ENCODE peak calls at places on chromosome 18, in four cellular contexts. X is neuronal stem cell, U is fibroblast of lung, Y is Karpas-422. P is an unnamed sample. For H3K36me3, the result is how much of the 10 kb centered on the place peaks cover.

GRCh38 chr18:25538175-25538922 is 186.4 kb upstream of the ZNF521 start:
- DNase-seq in X (no peak), U (no peak), Y (no peak), P (no peak)

GRCh38 chr18:26071725-26072124 is 18.7 kb downstream of the SS18 start:
- DNase-seq in X (no peak), U (peak), Y (no peak), P (no peak)

GRCh38 chr18:11108956-11109355 is 40.4 kb downstream of the PIEZO2 start:
- DNase-seq in X (no peak), U (no peak), Y (no peak), P (no peak)

GRCh38 chr18:25350561-25351201 is 1.3 kb downstream of the ZNF521 start:
- DNase-seq in X (peak), U (peak), Y (peak), P (peak)

GRCh38 chr18:22694954-22695353 is 238.2 kb upstream of the RBBP8 start:
- DNase-seq in X (no peak), U (peak), Y (no peak), P (no peak)

GRCh38 chr18:38010971-38011370 is 445.4 kb upstream of the CELF4 start:
- DNase-seq in X (no peak), U (no peak), Y (no peak), P (no peak)

GRCh38 chr18:13888317-13888716 is 27.0 kb downstream of the MC2R start:
- DNase-seq in X (no peak), U (no peak), Y (no peak), P (no peak)

GRCh38 chr18:40868110-40868858 is 1086.8 kb upstream of the PIK3C3 start:
- DNase-seq in X (no peak), U (peak), Y (no peak), P (no peak)

GRCh38 chr18:39958876-39959275 is 1996.2 kb upstream of the PIK3C3 start:
- DNase-seq in X (no peak), U (peak), Y (no peak), P (no peak)

GRCh38 chr18:5294618-5295230 is 802 bp downstream of the ZBTB14 start:
- DNase-seq in X (peak), U (peak), Y (peak), P (peak)

GRCh38 chr18:27017901-27018500 is 152.5 kb upstream of the AQP4 start:
- DNase-seq in X (no peak), U (no peak), Y (peak), P (no peak)

GRCh38 chr18:9658111-9658641 is 43.8 kb upstream of the PPP4R1 start:
- DNase-seq in X (no peak), U (no peak), Y (peak), P (no peak)

GRCh38 chr18:9996104-9996503 is 82.3 kb downstream of the VAPA start:
- DNase-seq in X (no peak), U (no peak), Y (no peak), P (no peak)

GRCh38 chr18:54926593-54927297 is 32.5 kb downstream of the CCDC68 start:
- DNase-seq in X (no peak), U (peak), Y (no peak), P (no peak)

GRCh38 chr18:45652703-45653490 is 37.6 kb downstream of the SLC14A2 start:
- DNase-seq in X (no peak), U (peak), Y (no peak), P (no peak)

GRCh38 chr18:55250729-55251128 is 291.5 kb upstream of the CCDC68 start:
- DNase-seq in X (no peak), U (peak), Y (no peak), P (no peak)

GRCh38 chr18:35268811-35269210 is 21.2 kb downstream of the ZSCAN30 start:
- DNase-seq in X (no peak), U (no peak), Y (no peak), P (no peak)

GRCh38 chr18:24076950-24077349 is 61.9 kb upstream of the CABYR start:
- DNase-seq in X (no peak), U (no peak), Y (no peak), P (no peak)

GRCh38 chr18:33711514-33711913 is 133.5 kb downstream of the ASXL3 start:
- DNase-seq in X (no peak), U (peak), Y (no peak), P (no peak)

GRCh38 chr18:78554944-78555608 is 424.5 kb upstream of the SALL3 start:
- DNase-seq in X (no peak), U (no peak), Y (no peak), P (no peak)

GRCh38 chr18:26524002-26524401 is 24.4 kb downstream of the KCTD1 start:
- DNase-seq in X (no peak), U (no peak), Y (no peak), P (no peak)

GRCh38 chr18:40529478-40529877 is 1425.6 kb upstream of the PIK3C3 start:
- DNase-seq in X (no peak), U (peak), Y (no peak), P (no peak)

GRCh38 chr18:65750421-65751144 is at the start of gene CDH7:
- DNase-seq in X (peak), U (peak), Y (no peak), P (no peak)

GRCh38 chr18:10088734-10089133 is 174.9 kb downstream of the VAPA start:
- DNase-seq in X (no peak), U (no peak), Y (no peak), P (no peak)

GRCh38 chr18:54825626-54826344 is 2.5 kb upstream of the RAB27B start:
- DNase-seq in X (no peak), U (no peak), Y (no peak), P (no peak)

GRCh38 chr18:80247403-80247916 is at the start of gene PARD6G:
- DNase-seq in X (peak), U (peak), Y (no peak), P (peak)

GRCh38 chr18:32440478-32440877 is 30.2 kb downstream of the GAREM1 start:
- DNase-seq in X (no peak), U (no peak), Y (no peak), P (no peak)

GRCh38 chr18:31738460-31739407 is 21.9 kb downstream of the SLC25A52 start:
- DNase-seq in X (no peak), U (no peak), Y (peak), P (no peak)

GRCh38 chr18:74244554-74244953 is 47.2 kb downstream of the CYB5A start:
- DNase-seq in X (no peak), U (no peak), Y (peak), P (no peak)
- H3K36me3 ChIP-seq in X (under half), U (under half), Y (under half), P (under half)

DNA sequence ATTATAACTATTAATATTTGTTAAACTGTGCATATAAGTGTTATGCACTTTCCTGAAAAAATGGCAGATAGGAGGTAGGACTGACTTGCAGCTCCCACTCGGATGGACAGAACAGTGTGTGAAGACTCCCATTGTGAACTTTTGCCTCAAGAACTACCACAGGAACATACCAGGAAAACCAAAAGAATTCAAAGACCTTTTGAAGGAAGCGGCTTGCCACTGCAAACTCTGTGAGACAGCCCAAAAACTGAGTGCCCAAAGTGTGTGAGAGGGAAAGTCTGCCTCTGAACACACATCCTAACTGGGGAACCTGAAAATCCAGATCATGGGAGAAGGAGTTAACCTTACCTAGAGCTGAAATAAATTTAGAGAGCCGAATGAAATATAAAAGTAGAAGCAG is 171.0 kb downstream of the ZBTB7C start:
- DNase-seq in X (no peak), U (peak), Y (no peak), P (no peak)
- H3K27ac ChIP-seq in X (no peak), U (no peak), Y (no peak), P (no peak)

DNA sequence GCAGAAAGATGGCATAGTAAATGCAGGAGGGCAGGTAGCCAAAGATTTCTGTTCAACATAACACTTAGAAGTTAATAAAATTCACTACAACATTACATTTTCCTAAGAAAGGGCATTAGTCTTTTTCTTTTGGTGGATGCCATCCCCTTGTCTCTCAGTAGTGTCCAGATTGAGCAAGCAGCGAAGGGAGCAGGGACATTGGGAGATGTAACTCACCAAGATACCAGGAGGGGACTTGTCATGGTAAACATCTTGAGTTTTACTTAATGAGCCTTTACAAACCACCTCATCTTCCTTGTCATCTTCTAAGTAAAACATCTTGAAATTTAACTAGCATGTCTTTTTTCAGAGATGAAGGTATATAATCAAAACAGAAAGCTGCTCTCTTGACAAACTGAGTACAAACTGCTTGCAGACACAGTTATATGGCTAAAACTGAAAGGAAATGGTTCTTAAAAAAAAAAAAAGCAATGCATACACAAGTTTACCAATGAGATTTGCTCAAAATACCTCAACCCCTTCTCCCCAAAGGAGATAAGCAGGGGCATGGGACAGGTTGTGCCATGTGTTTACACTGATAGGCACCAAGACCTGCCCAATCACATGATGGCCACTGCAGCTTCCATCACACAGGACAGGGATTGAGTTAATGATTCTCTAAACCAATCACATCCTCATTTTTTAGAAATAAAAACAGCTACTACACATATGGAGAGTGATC is 30.3 kb downstream of the LPIN2 start:
- DNase-seq in X (no peak), U (no peak), Y (no peak), P (peak)
- H3K4me3 ChIP-seq in X (no peak), U (peak), Y (no peak), P (no peak)

DNA sequence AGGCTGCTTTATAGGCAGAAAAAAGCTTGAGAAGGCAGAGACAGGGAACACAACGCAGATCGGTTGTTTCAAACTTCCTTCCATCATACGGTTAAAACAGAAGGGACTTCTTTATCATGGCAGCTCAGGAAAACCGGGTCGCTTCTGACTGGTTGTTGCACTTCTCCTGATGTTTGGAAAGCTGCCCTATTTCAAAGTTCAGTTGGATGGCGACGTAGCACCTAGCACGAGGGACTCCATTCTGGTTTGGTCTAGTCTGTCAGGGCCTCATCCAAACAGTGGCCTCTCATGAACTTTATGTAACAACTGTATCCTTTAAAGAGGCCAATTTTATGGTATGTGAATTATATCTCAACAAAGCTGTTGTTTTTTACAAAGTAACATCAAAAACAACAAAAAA is 210.1 kb upstream of the RAB12 start:
- DNase-seq in X (no peak), U (no peak), Y (no peak), P (no peak)
- H3K36me3 ChIP-seq in X (under half), U (under half), Y (under half), P (under half)

DNA sequence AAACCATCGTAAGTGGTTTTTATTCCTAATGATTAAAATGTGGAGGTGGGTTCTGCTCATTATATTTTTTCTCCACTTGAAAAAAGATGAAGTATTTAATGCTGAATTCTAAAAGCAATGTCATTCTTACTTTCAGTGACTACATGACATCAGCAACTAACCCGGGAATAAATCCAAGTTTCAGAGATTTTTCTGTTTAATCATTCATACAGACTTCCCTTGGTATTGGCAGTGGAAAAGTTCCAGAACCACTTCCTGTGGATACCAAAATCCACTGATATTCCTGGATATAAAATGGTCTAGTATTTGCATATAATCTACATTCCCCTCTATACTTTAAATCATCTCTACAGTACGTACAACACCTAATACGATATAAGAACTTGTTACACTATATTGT is 128.6 kb downstream of the ZNF532 start:
- DNase-seq in X (no peak), U (peak), Y (no peak), P (no peak)
- H3K27ac ChIP-seq in X (no peak), U (peak), Y (peak), P (no peak)

DNA sequence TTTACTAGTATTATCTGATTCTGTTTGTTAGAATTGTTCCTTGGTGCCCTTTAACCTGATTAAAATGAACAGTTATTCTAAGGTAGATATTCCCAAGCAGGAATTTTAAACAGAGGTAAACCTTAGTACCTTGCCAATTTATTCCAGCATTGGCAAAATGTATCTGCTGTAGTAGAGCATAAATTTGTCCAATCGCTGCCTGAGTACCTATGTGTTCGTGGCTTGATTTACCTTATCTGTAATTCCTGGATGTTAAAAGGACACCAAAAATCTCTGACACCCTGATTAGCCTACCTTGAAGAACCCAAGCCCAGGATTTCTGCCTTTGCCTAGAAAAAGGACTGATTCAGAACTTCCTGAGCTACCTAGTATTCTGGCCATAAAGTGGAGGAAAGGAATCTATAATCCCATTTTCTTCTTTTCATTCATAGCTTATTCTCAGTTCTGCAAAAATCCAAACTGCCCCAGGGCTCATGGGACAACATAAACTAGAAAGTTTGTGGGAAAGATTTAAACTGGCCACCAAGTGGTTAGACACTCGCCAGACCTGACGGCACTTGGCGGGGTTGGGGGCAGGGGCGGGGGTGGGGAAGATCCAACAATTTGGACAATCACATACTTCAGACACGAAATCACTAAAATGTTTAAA is 16.2 kb upstream of the ZCCHC2 start:
- DNase-seq in X (no peak), U (no peak), Y (no peak), P (no peak)
- H3K4me3 ChIP-seq in X (no peak), U (peak), Y (peak), P (peak)

GRCh38 chr18:69328086-69328485 is 72.6 kb upstream of the DOK6 start:
- DNase-seq in X (no peak), U (no peak), Y (no peak), P (no peak)

GRCh38 chr18:69326094-69326493 is 74.6 kb upstream of the DOK6 start:
- DNase-seq in X (no peak), U (no peak), Y (no peak), P (no peak)

GRCh38 chr18:69330345-69330744 is 70.3 kb upstream of the DOK6 start:
- DNase-seq in X (no peak), U (no peak), Y (no peak), P (no peak)
- H3K36me3 ChIP-seq in X (under half), U (under half), Y (under half), P (under half)

GRCh38 chr18:58405107-58405898 is 223.6 kb downstream of the ALPK2 start:
- DNase-seq in X (no peak), U (no peak), Y (no peak), P (no peak)

GRCh38 chr18:58401191-58401590 is 227.7 kb downstream of the ALPK2 start:
- DNase-seq in X (no peak), U (no peak), Y (no peak), P (no peak)

GRCh38 chr18:58402951-58403702 is 225.8 kb downstream of the ALPK2 start:
- DNase-seq in X (no peak), U (no peak), Y (no peak), P (peak)

GRCh38 chr18:58402247-58402646 is 226.6 kb downstream of the ALPK2 start:
- DNase-seq in X (no peak), U (peak), Y (no peak), P (no peak)

GRCh38 chr18:58403799-58404455 is 225.0 kb downstream of the ALPK2 start:
- DNase-seq in X (no peak), U (no peak), Y (no peak), P (peak)
- H3K27ac ChIP-seq in X (no peak), U (no peak), Y (no peak), P (no peak)

GRCh38 chr18:77119851-77120491 is 12.6 kb downstream of the MBP start:
- DNase-seq in X (no peak), U (no peak), Y (no peak), P (peak)

GRCh38 chr18:77115461-77115907 is 17.1 kb downstream of the MBP start:
- DNase-seq in X (no peak), U (no peak), Y (no peak), P (no peak)

GRCh38 chr18:77116201-77117080 is 16.1 kb downstream of the MBP start:
- DNase-seq in X (no peak), U (no peak), Y (no peak), P (peak)

GRCh38 chr18:77118256-77119090 is 14.1 kb downstream of the MBP start:
- DNase-seq in X (no peak), U (no peak), Y (no peak), P (peak)

GRCh38 chr18:77119101-77119850 is 13.3 kb downstream of the MBP start:
- DNase-seq in X (no peak), U (no peak), Y (no peak), P (peak)
- H3K4me3 ChIP-seq in X (no peak), U (no peak), Y (no peak), P (no peak)

P was measured in colonic mucosa.